ENCODE peak calls at places on chromosome X, in six cellular contexts. G is iPS DF 6.9, K is uterus, S is pancreas, W is lower lobe of right lung, C is HFF-Myc. H is an unnamed sample.

GRCh38 chrX:39871648-39872047 is 226.1 kb downstream of the BCOR start:
- DNase-seq in G (no peak), K (no peak), S (no peak), W (no peak), C (no peak), H (no peak)

GRCh38 chrX:15946783-15947550 is 92.4 kb upstream of the AP1S2 start:
- DNase-seq in G (no peak), K (no peak), S (no peak), W (no peak), C (peak; percentile 54), H (peak; percentile 67)

GRCh38 chrX:112512509-112512908 is 167.2 kb downstream of the LHFPL1 start:
- DNase-seq in G (peak; percentile 2), K (no peak), S (no peak), W (no peak), C (no peak), H (no peak)

GRCh38 chrX:111100191-111100590 is 4.2 kb downstream of the PAK3 start:
- DNase-seq in G (no peak), K (no peak), S (no peak), W (no peak), C (peak; percentile 6), H (no peak)

GRCh38 chrX:125003746-125004446 is 315.8 kb upstream of the TEX13C start:
- DNase-seq in G (no peak), K (no peak), S (no peak), W (no peak), C (no peak), H (no peak)

GRCh38 chrX:125762954-125763353 is 403.1 kb downstream of the DCAF12L2 start:
- DNase-seq in G (no peak), K (no peak), S (no peak), W (no peak), C (no peak), H (no peak)

GRCh38 chrX:134115270-134115669 is 121.7 kb upstream of the CCDC160 start:
- DNase-seq in G (no peak), K (no peak), S (no peak), W (no peak), C (no peak), H (no peak)

GRCh38 chrX:51496501-51497291 is at the start of gene NUDT11:
- DNase-seq in G (peak; percentile 13), K (peak; percentile 64), S (peak; percentile 42), W (peak; percentile 54), C (no peak), H (peak; percentile 24)

GRCh38 chrX:56503941-56504673 is 59.3 kb upstream of the UBQLN2 start:
- DNase-seq in G (no peak), K (no peak), S (no peak), W (no peak), C (no peak), H (no peak)

GRCh38 chrX:12721042-12721441 is 70.2 kb upstream of the PRPS2 start:
- DNase-seq in G (no peak), K (no peak), S (no peak), W (no peak), C (no peak), H (no peak)

GRCh38 chrX:11419102-11419501 is 125.9 kb downstream of the AMELX start:
- DNase-seq in G (no peak), K (no peak), S (no peak), W (no peak), C (no peak), H (no peak)

GRCh38 chrX:7146703-7147430 is 645 bp upstream of the STS start:
- DNase-seq in G (no peak), K (no peak), S (no peak), W (peak; percentile 45), C (no peak), H (no peak)

GRCh38 chrX:13219990-13220764 is 99.7 kb downstream of the ATXN3L start:
- DNase-seq in G (no peak), K (no peak), S (no peak), W (no peak), C (no peak), H (no peak)

GRCh38 chrX:42432552-42432951 is 345.4 kb downstream of the PPP1R2C start:
- DNase-seq in G (no peak), K (no peak), S (no peak), W (no peak), C (no peak), H (no peak)

GRCh38 chrX:40439625-40440532 is 140.9 kb upstream of the ATP6AP2 start:
- DNase-seq in G (no peak), K (no peak), S (no peak), W (no peak), C (no peak), H (no peak)

GRCh38 chrX:40005290-40006011 is 92.3 kb downstream of the BCOR start:
- DNase-seq in G (no peak), K (peak; percentile 44), S (no peak), W (no peak), C (no peak), H (no peak)

GRCh38 chrX:24846551-24847170 is 152.9 kb downstream of the POLA1 start:
- DNase-seq in G (no peak), K (peak; percentile 20), S (no peak), W (no peak), C (no peak), H (no peak)

GRCh38 chrX:114584983-114585842 is 1.3 kb downstream of the HTR2C start:
- DNase-seq in G (no peak), K (no peak), S (no peak), W (no peak), C (no peak), H (no peak)

GRCh38 chrX:114582264-114582632 is 1.6 kb upstream of the HTR2C start:
- DNase-seq in G (no peak), K (no peak), S (no peak), W (no peak), C (no peak), H (no peak)

GRCh38 chrX:114584434-114584943 is 603 bp downstream of the HTR2C start:
- DNase-seq in G (no peak), K (no peak), S (no peak), W (no peak), C (no peak), H (no peak)

GRCh38 chrX:114582698-114583395 is 1.0 kb upstream of the HTR2C start:
- DNase-seq in G (no peak), K (no peak), S (no peak), W (no peak), C (no peak), H (no peak)

DNA sequence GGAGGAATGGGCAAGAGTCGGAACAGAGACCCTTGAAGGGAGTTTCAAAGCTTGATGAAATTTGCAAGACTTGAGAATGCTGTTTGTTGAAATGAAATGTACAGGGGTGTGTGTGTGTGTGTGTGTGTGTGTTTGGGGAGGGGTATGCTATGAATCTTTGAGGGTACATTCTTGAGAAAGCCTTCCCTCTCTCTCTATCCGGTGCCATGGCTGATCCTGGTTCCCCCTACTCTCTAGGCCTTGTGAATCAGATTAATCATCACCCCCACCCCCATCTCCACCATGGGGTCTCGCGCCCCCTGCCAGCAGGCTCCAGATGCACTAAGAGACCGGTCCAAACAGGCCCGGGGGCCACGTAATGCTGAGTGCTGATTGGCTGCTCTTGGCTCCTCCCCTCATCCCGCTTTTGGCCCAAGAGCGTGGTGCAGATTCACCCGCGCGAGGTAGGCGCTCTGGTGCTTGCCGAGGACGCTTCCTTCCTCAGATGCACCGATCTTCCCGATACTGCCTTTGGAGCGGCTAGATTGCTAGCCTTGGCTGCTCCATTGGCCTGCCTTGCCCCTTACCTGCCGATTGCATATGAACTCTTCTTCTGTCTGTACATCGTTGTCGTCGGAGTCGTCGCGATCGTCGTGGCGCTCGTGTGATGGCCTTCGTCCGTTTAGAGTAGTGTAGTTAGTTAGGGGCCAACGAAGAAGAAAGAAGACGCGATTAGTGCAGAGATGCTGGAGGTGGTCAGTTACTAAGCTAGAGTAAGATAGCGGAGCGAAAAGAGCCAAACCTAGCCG is at the start of gene HTR2C:
- DNase-seq in G (no peak), K (no peak), S (no peak), W (no peak), C (no peak), H (no peak)
- H3K4me3 ChIP-seq in G (peak within 1 kb of the TSS; percentile 46), K (no peak within 1 kb of the TSS), S (no peak within 1 kb of the TSS), W (peak within 1 kb of the TSS; percentile 6), C (no peak within 1 kb of the TSS), H (peak within 1 kb of the TSS; percentile 22)

GRCh38 chrX:19557816-19558215 is 42.5 kb upstream of the MAP3K15 start:
- DNase-seq in G (no peak), K (no peak), S (no peak), W (no peak), C (no peak), H (no peak)

GRCh38 chrX:19555236-19555635 is 39.9 kb upstream of the MAP3K15 start:
- DNase-seq in G (no peak), K (no peak), S (no peak), W (no peak), C (no peak), H (no peak)

GRCh38 chrX:19556202-19556601 is 40.9 kb upstream of the MAP3K15 start:
- DNase-seq in G (no peak), K (no peak), S (no peak), W (no peak), C (no peak), H (no peak)

GRCh38 chrX:19554786-19555185 is 39.5 kb upstream of the MAP3K15 start:
- DNase-seq in G (no peak), K (no peak), S (no peak), W (no peak), C (no peak), H (peak; percentile 41)

GRCh38 chrX:19555683-19556082 is 40.4 kb upstream of the MAP3K15 start:
- DNase-seq in G (no peak), K (no peak), S (no peak), W (no peak), C (no peak), H (no peak)
- H3K4me3 ChIP-seq in G (no peak overlapping the region), K (no peak overlapping the region), S (no peak overlapping the region), W (no peak overlapping the region), C (no peak overlapping the region), H (no peak overlapping the region)

DNA sequence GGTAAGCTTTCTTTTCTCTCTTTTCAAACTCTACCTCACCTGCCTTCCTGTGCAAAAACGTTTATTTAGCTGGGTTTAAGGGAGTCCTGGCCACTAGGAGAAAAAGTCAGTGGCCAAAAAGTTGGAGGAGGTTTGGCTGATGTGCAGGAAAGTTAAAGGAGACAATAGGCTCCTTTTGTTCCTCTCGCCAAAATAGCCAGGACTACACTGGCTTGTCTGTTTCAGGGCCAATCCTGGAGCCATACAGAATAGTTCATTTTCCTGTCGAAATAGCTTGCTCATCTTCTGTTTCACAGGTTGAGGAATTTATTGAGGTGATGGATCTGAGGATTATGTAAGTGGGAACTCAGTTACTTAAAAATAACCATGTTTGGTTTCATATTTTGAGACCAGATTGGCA is 423 bp downstream of the HEPH start:
- DNase-seq in G (no peak), K (no peak), S (no peak), W (no peak), C (no peak), H (no peak)
- H3K4me3 ChIP-seq in G (peak overlapping the region; percentile 47), K (peak overlapping the region; percentile 37), S (no peak overlapping the region), W (peak overlapping the region; percentile 41), C (peak overlapping the region; percentile 36), H (peak overlapping the region; percentile 44)

GRCh38 chrX:106170318-106170717 is 2.2 kb downstream of the PWWP3B start:
- DNase-seq in G (no peak), K (no peak), S (no peak), W (no peak), C (no peak), H (no peak)

GRCh38 chrX:106171293-106171692 is 3.2 kb downstream of the PWWP3B start:
- DNase-seq in G (no peak), K (no peak), S (no peak), W (no peak), C (no peak), H (no peak)

DNA sequence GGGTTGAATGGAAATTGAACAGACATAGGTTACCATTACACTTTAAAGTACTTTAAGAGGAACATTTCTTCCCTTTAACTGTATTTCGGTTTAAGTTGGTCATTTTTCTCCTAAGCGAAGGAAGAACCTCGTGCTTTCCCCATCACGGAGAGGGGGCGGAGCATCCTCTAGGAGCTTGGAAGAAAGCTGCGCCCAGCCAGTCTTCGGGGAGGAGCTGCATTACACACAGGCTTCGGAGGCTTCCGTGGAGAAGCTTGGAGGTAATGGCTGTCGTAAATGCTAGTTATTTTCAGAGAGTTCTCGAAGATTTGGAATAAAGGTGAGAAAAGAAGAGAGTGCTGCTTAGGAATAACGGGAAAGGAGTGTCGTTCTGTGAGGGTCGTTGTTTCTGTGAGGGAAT is at the start of gene PWWP3B:
- DNase-seq in G (no peak), K (peak; percentile 55), S (peak; percentile 62), W (peak; percentile 48), C (no peak), H (no peak)
- H3K4me3 ChIP-seq in G (no peak within 1 kb of the TSS), K (peak within 1 kb of the TSS; percentile 17), S (peak within 1 kb of the TSS; percentile 0), W (no peak within 1 kb of the TSS), C (no peak within 1 kb of the TSS), H (peak within 1 kb of the TSS; percentile 38)

H was measured in skeletal muscle cell.